ENCODE peak calls at places on chromosome 14, in nine cellular contexts. E is midbrain; A is AG10803; O is activated CD8-positive, alpha-beta T cell treated with anti-CD3 and anti-CD28 coated beads for 36 hours; H is stimulated activated CD8-positive, alpha-beta memory T cell treated with anti-CD3 and anti-CD28 coated beads, Interleukin-4, amount 100 ng/mL, for 1 hour; U is NCI-H460; Q is activated naive CD4-positive, alpha-beta T cell treated with anti-CD3 and anti-CD28 coated beads for 36 hours; X is AML-193; L is posterior cingulate gyrus. T is an unnamed sample.

GRCh38 chr14:20690848-20691640 is 2.5 kb downstream of the ANG start:
- DNase-seq in E (peak), A (peak), O (peak), H (no peak), U (peak), Q (peak), X (peak), L (peak), T (peak)

GRCh38 chr14:100237735-100238418 is 1.1 kb upstream of the YY1 start:
- DNase-seq in E (peak), A (peak), O (peak), H (peak), U (peak), Q (peak), X (peak), L (peak), T (peak)

GRCh38 chr14:73455294-73455693 is 3.1 kb downstream of the NUMB start:
- DNase-seq in E (no peak), A (no peak), O (no peak), H (no peak), U (no peak), Q (no peak), X (no peak), L (no peak), T (no peak)

GRCh38 chr14:95507701-95508103 is 8.7 kb downstream of the SYNE3 start:
- DNase-seq in E (no peak), A (peak), O (peak), H (no peak), U (no peak), Q (peak), X (peak), L (no peak), T (no peak)

GRCh38 chr14:103001226-103001625 is 56.1 kb downstream of the CDC42BPB start:
- DNase-seq in E (peak), A (no peak), O (no peak), H (no peak), U (no peak), Q (no peak), X (no peak), L (peak), T (peak)

GRCh38 chr14:102418169-102418852 is 55.6 kb downstream of the TECPR2 start:
- DNase-seq in E (no peak), A (no peak), O (no peak), H (no peak), U (no peak), Q (no peak), X (no peak), L (peak), T (no peak)

GRCh38 chr14:99348816-99349609 is 77.0 kb upstream of the BCL11B start:
- DNase-seq in E (no peak), A (peak), O (no peak), H (no peak), U (no peak), Q (no peak), X (no peak), L (peak), T (peak)

GRCh38 chr14:36818794-36819384 is 157.2 kb downstream of the PAX9 start:
- DNase-seq in E (no peak), A (peak), O (no peak), H (no peak), U (no peak), Q (no peak), X (no peak), L (peak), T (no peak)

GRCh38 chr14:53591816-53592215 is 364.8 kb downstream of the BMP4 start:
- DNase-seq in E (no peak), A (peak), O (no peak), H (no peak), U (no peak), Q (no peak), X (no peak), L (no peak), T (no peak)

GRCh38 chr14:104130974-104131651 is 7.3 kb upstream of the KIF26A start:
- DNase-seq in E (peak), A (peak), O (peak), H (no peak), U (peak), Q (peak), X (peak), L (peak), T (peak)

GRCh38 chr14:24366375-24366663 is 1.7 kb upstream of the NFATC4 start:
- DNase-seq in E (no peak), A (no peak), O (no peak), H (no peak), U (no peak), Q (no peak), X (no peak), L (no peak), T (no peak)

GRCh38 chr14:60488175-60488574 is 2.3 kb upstream of the C14orf39 start:
- DNase-seq in E (no peak), A (no peak), O (no peak), H (no peak), U (no peak), Q (no peak), X (no peak), L (no peak), T (no peak)

GRCh38 chr14:99562848-99563748 is 40.9 kb downstream of the CCDC85C start:
- DNase-seq in E (peak), A (peak), O (no peak), H (no peak), U (peak), Q (no peak), X (no peak), L (peak), T (peak)

GRCh38 chr14:37185670-37186069 is 12.1 kb upstream of the MIPOL1 start:
- DNase-seq in E (no peak), A (no peak), O (no peak), H (no peak), U (no peak), Q (no peak), X (no peak), L (no peak), T (no peak)

GRCh38 chr14:44444454-44444853 is 62.6 kb downstream of the FSCB start:
- DNase-seq in E (no peak), A (no peak), O (no peak), H (no peak), U (no peak), Q (no peak), X (no peak), L (no peak), T (no peak)

GRCh38 chr14:101103321-101103901 is 199.9 kb upstream of the RTL1 start:
- DNase-seq in E (no peak), A (no peak), O (no peak), H (no peak), U (no peak), Q (no peak), X (no peak), L (peak), T (no peak)

GRCh38 chr14:71231521-71232393 is 324.5 kb downstream of the PCNX1 start:
- DNase-seq in E (no peak), A (no peak), O (peak), H (no peak), U (no peak), Q (no peak), X (no peak), L (peak), T (peak)